ENCODE peak calls at places on chromosomes 2 and 18, in five cellular contexts. One of them, this sample, is unnamed.

GRCh38 chr2:232013701-232014353 is 52.3 kb downstream of the DIS3L2 start:
- DNase-seq in NCI-H748 treated with DMSO at 0.1 percent for 48 hours: no peak
- DNase-seq in Calu3: no peak
- DNase-seq in tibial artery: no peak
- DNase-seq in adipocyte: peak; percentile 88
- DNase-seq in this sample: peak; percentile 78

GRCh38 chr2:142222715-142223114 is 91.9 kb upstream of the LRP1B start:
- DNase-seq in adipocyte: no peak
- DNase-seq in tibial artery: no peak
- DNase-seq in Calu3: no peak
- DNase-seq in NCI-H748 treated with DMSO at 0.1 percent for 48 hours: no peak
- DNase-seq in this sample: no peak

GRCh38 chr2:35978218-35978617 is 377.4 kb upstream of the CRIM1 start:
- DNase-seq in NCI-H748 treated with DMSO at 0.1 percent for 48 hours: no peak
- DNase-seq in Calu3: no peak
- DNase-seq in tibial artery: no peak
- DNase-seq in adipocyte: peak; percentile 1
- DNase-seq in this sample: no peak

GRCh38 chr2:119174216-119174992 is 15.9 kb upstream of the C1QL2 start:
- DNase-seq in adipocyte: peak; percentile 6
- DNase-seq in NCI-H748 treated with DMSO at 0.1 percent for 48 hours: peak; percentile 18
- DNase-seq in tibial artery: no peak
- DNase-seq in Calu3: peak; percentile 80
- DNase-seq in this sample: peak; percentile 88

GRCh38 chr2:144378551-144378950 is 141.4 kb downstream of the ZEB2 start:
- DNase-seq in adipocyte: no peak
- DNase-seq in NCI-H748 treated with DMSO at 0.1 percent for 48 hours: no peak
- DNase-seq in tibial artery: no peak
- DNase-seq in Calu3: no peak
- DNase-seq in this sample: no peak

GRCh38 chr18:377088-377487 is 109.2 kb upstream of the THOC1 start:
- DNase-seq in tibial artery: no peak
- DNase-seq in Calu3: no peak
- DNase-seq in adipocyte: no peak
- DNase-seq in NCI-H748 treated with DMSO at 0.1 percent for 48 hours: no peak
- DNase-seq in this sample: no peak

GRCh38 chr2:10502803-10503107 is 54.6 kb upstream of the ODC1 start:
- DNase-seq in tibial artery: no peak
- DNase-seq in NCI-H748 treated with DMSO at 0.1 percent for 48 hours: no peak
- DNase-seq in adipocyte: no peak
- DNase-seq in Calu3: no peak
- DNase-seq in this sample: no peak

GRCh38 chr2:2779727-2780126 is 448.7 kb upstream of the MYT1L start:
- DNase-seq in adipocyte: no peak
- DNase-seq in NCI-H748 treated with DMSO at 0.1 percent for 48 hours: no peak
- DNase-seq in Calu3: no peak
- DNase-seq in tibial artery: no peak
- DNase-seq in this sample: no peak

GRCh38 chr2:189157431-189157830 is 22.1 kb downstream of the COL5A2 start:
- DNase-seq in NCI-H748 treated with DMSO at 0.1 percent for 48 hours: no peak
- DNase-seq in Calu3: no peak
- DNase-seq in adipocyte: no peak
- DNase-seq in tibial artery: no peak
- DNase-seq in this sample: no peak